ENCODE peak calls at places on chromosomes 1 and 21, in nine cellular contexts. X is prostate gland, B is mesendoderm, V is K562, F is uterus, J is breast epithelium, D is ovary, E is A673, R is colonic mucosa. U is an unnamed sample.

GRCh38 chr1:94675373-94675772 is 133.8 kb upstream of the F3 start:
- DNase-seq in X (no peak), B (no peak), V (no peak), F (no peak), J (no peak), D (no peak), E (no peak), R (no peak), U (no peak)

GRCh38 chr1:244226440-244226839 is 175.4 kb downstream of the ZBTB18 start:
- DNase-seq in X (no peak), B (no peak), V (no peak), F (no peak), J (no peak), D (no peak), E (no peak), R (no peak), U (no peak)

GRCh38 chr1:44318097-44319088 is 36.7 kb downstream of the ERI3 start:
- DNase-seq in X (no peak), B (peak; percentile 65), V (peak; percentile 67), F (peak; percentile 22), J (no peak), D (peak; percentile 30), E (peak; percentile 74), R (peak; percentile 53), U (peak; percentile 2)

GRCh38 chr21:45875881-45876280 is 105.7 kb upstream of the COL6A1 start:
- DNase-seq in X (no peak), B (no peak), V (no peak), F (no peak), J (no peak), D (peak; percentile 5), E (no peak), R (no peak), U (no peak)

GRCh38 chr1:21778405-21778727 is 4.6 kb downstream of the USP48 start:
- DNase-seq in X (no peak), B (no peak), V (no peak), F (no peak), J (no peak), D (no peak), E (no peak), R (no peak), U (no peak)

GRCh38 chr1:1980467-1981141 is 23.0 kb downstream of the CFAP74 start:
- DNase-seq in X (no peak), B (no peak), V (no peak), F (no peak), J (no peak), D (no peak), E (no peak), R (no peak), U (no peak)

GRCh38 chr1:92945748-92946270 is 15.5 kb downstream of the DIPK1A start:
- DNase-seq in X (no peak), B (no peak), V (no peak), F (no peak), J (no peak), D (no peak), E (no peak), R (no peak), U (no peak)

GRCh38 chr1:1996207-1996651 is 7.4 kb downstream of the CFAP74 start:
- DNase-seq in X (no peak), B (no peak), V (no peak), F (no peak), J (no peak), D (no peak), E (peak; percentile 19), R (no peak), U (no peak)

GRCh38 chr1:241641748-241642592 is 1.8 kb upstream of the CHML start:
- DNase-seq in X (no peak), B (no peak), V (no peak), F (no peak), J (no peak), D (no peak), E (no peak), R (no peak), U (no peak)

GRCh38 chr1:234533975-234534876 is 55.2 kb upstream of the TARBP1 start:
- DNase-seq in X (peak; percentile 94), B (no peak), V (no peak), F (peak; percentile 97), J (peak; percentile 91), D (peak; percentile 99), E (peak; percentile 89), R (peak; percentile 79), U (no peak)

GRCh38 chr1:77281491-77282186 is at the start of gene AK5:
- DNase-seq in X (peak; percentile 7), B (peak; percentile 46), V (no peak), F (no peak), J (no peak), D (no peak), E (peak; percentile 51), R (peak; percentile 19), U (no peak)

GRCh38 chr1:180168786-180169640 is 14.3 kb downstream of the QSOX1 start:
- DNase-seq in X (peak; percentile 50), B (peak; percentile 83), V (peak; percentile 70), F (no peak), J (no peak), D (no peak), E (peak; percentile 51), R (peak; percentile 89), U (no peak)

GRCh38 chr1:228410015-228410414 is 3.4 kb upstream of the TRIM11 start:
- DNase-seq in X (no peak), B (no peak), V (no peak), F (no peak), J (no peak), D (no peak), E (no peak), R (no peak), U (no peak)

GRCh38 chr1:200090252-200091159 is 63.0 kb downstream of the NR5A2 start:
- DNase-seq in X (no peak), B (peak; percentile 80), V (peak; percentile 28), F (no peak), J (no peak), D (no peak), E (no peak), R (no peak), U (no peak)

GRCh38 chr1:8228253-8228652 is 89.7 kb upstream of the SLC45A1 start:
- DNase-seq in X (no peak), B (no peak), V (no peak), F (no peak), J (no peak), D (no peak), E (no peak), R (no peak), U (no peak)

GRCh38 chr1:31182352-31182751 is 57.3 kb downstream of the NKAIN1 start:
- DNase-seq in X (peak; percentile 64), B (peak; percentile 82), V (peak; percentile 85), F (peak; percentile 62), J (peak; percentile 80), D (peak; percentile 74), E (peak; percentile 87), R (peak; percentile 67), U (no peak)
- H3K4me3 ChIP-seq in X (peak overlapping the region; percentile 20), B (no peak overlapping the region), V (peak overlapping the region; percentile 37), F (no peak overlapping the region), J (peak overlapping the region; percentile 18), D (no peak overlapping the region), E (no peak overlapping the region), R (no peak overlapping the region), U (no peak overlapping the region)

DNA sequence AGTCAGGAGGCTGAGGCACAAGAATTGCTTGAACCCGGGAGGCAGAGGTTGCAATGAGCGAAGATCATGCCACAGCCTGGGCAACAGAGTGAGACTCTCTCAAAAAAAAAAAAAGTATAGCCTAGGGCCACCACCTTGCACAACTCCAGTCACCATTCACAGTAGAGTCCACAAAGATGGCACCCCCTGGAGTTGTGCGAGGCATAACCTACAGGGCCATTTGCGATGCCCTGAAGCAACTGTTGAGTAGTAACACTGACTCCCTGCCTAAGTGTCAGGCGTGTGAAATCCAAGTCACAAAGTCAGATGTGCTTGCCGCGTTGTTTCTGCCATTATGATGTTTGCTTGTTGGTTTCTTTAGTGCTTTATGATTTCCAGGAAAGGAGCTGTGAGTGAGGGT is 29.7 kb downstream of the FHAD1 start:
- DNase-seq in X (no peak), B (no peak), V (no peak), F (no peak), J (no peak), D (no peak), E (no peak), R (no peak), U (no peak)
- H3K4me1 ChIP-seq in X (no peaks in the 10 kb centered on the region), B (no peaks in the 10 kb centered on the region), V (peaks cover 3% of the 10 kb centered on the region), F (no peaks in the 10 kb centered on the region), J (no peaks in the 10 kb centered on the region), D (peaks cover 1% of the 10 kb centered on the region), E (peaks cover 6% of the 10 kb centered on the region), R (no peaks in the 10 kb centered on the region), U (no peaks in the 10 kb centered on the region)

GRCh38 chr1:203282720-203283542 is 22.4 kb upstream of the BTG2 start:
- DNase-seq in X (no peak), B (no peak), V (no peak), F (no peak), J (peak; percentile 30), D (no peak), E (no peak), R (peak; percentile 31), U (no peak)

GRCh38 chr1:203281033-203281432 is 24.3 kb upstream of the BTG2 start:
- DNase-seq in X (no peak), B (no peak), V (no peak), F (no peak), J (peak; percentile 69), D (no peak), E (no peak), R (no peak), U (no peak)

GRCh38 chr1:203283597-203283996 is 21.7 kb upstream of the BTG2 start:
- DNase-seq in X (no peak), B (no peak), V (no peak), F (no peak), J (no peak), D (no peak), E (no peak), R (no peak), U (no peak)

GRCh38 chr1:203280061-203280460 is 25.3 kb upstream of the BTG2 start:
- DNase-seq in X (no peak), B (no peak), V (no peak), F (no peak), J (peak; percentile 12), D (no peak), E (no peak), R (no peak), U (no peak)

DNA sequence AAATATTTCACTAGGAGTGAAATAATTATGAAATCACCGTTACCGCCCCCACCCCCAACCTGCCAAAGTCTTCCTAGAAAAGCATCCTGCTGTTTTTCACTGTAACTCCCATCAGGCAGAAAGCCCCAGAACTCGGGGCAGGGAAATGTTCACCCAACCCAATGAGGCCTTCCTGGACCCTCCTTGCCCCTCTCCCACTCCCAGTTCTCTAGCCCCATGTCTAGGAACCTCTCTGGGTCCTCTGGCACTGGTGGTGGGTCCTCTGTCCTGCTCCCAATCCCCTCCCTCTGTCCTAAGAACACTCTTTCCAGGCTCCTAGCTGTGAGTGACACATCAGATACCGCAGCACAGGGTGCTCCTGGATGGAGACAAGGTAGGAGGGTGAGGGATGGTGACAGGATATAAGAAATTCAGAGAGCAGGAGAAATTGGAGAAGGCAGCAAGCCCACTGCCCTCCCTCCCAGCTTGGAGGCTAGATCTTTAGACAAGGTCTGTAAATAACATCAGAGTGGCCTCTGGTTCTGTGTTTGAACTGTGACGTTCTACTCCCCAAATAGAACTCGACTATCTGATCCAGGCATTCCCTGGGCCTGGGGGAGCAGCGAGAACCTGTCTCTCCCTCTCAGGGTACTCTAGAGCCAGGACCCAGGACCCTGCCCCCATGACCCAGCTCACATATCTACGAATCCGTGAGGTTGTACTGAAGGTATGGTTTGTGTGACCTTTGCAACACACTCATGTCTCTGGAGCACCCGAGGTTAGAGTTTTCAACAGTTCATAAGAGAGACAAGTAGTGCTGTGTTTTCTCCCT is 23.3 kb upstream of the BTG2 start:
- DNase-seq in X (no peak), B (no peak), V (no peak), F (no peak), J (peak; percentile 51), D (no peak), E (no peak), R (no peak), U (no peak)
- H3K27ac ChIP-seq in X (no peak overlapping the region), B (no peak overlapping the region), V (no peak overlapping the region), F (peak overlapping the region; percentile 98), J (peak overlapping the region; percentile 53), D (peak overlapping the region; percentile 35), E (no peak overlapping the region), R (peak overlapping the region; percentile 42), U (no peak overlapping the region)

GRCh38 chr1:147771216-147772125 is 11.1 kb upstream of the GJA5 start:
- DNase-seq in X (no peak), B (no peak), V (no peak), F (peak; percentile 27), J (no peak), D (no peak), E (no peak), R (no peak), U (no peak)
- H3K4me3 ChIP-seq in X (no peak overlapping the region), B (no peak overlapping the region), V (no peak overlapping the region), F (no peak overlapping the region), J (no peak overlapping the region), D (no peak overlapping the region), E (no peak overlapping the region), R (no peak overlapping the region), U (no peak overlapping the region)

U was measured in effector memory CD4-positive, alpha-beta T cell.